ENCODE peak calls at places on chromosomes 4 and X, in four cellular contexts. X is body of pancreas, N is substantia nigra, A is IMR-90. E is an unnamed sample.

GRCh38 chrX:66046612-66047235 is 6.8 kb upstream of the VSIG4 start:
- DNase-seq in X (peak), N (no peak), A (no peak), E (no peak)

GRCh38 chr4:105807496-105807895 is 87.8 kb upstream of the NPNT start:
- DNase-seq in A (peak), X (no peak), N (no peak), E (no peak)

GRCh38 chr4:72326692-72327632 is 242.1 kb downstream of the ADAMTS3 start:
- DNase-seq in A (peak), X (peak), N (no peak), E (no peak)

GRCh38 chr4:67918428-67918827 is 34.6 kb upstream of the TMPRSS11D start:
- DNase-seq in N (no peak), X (no peak), A (no peak), E (no peak)

GRCh38 chr4:131488772-131489171 is 1660.3 kb upstream of the PCDH10 start:
- DNase-seq in A (no peak), X (no peak), N (no peak), E (no peak)

GRCh38 chr4:155604718-155605601 is 61.7 kb upstream of the GUCY1A1 start:
- DNase-seq in N (no peak), A (peak), X (peak), E (no peak)

GRCh38 chr4:152106113-152106763 is 345.4 kb upstream of the GATB start:
- DNase-seq in A (peak), X (peak), N (no peak), E (peak)

GRCh38 chr4:25767877-25768475 is 94.8 kb downstream of the SEL1L3 start:
- DNase-seq in X (peak), N (peak), A (peak), E (peak)

GRCh38 chr4:143256456-143256855 is 71.7 kb downstream of the USP38 start:
- DNase-seq in X (no peak), A (no peak), N (no peak), E (no peak)

GRCh38 chr4:169397762-169398161 is 127.0 kb upstream of the SH3RF1 start:
- DNase-seq in X (no peak), A (peak), N (no peak), E (peak)

GRCh38 chr4:182219400-182219799 is 23.8 kb upstream of the TENM3 start:
- DNase-seq in A (peak), X (no peak), N (no peak), E (no peak)

GRCh38 chr4:23456864-23457263 is 433.0 kb downstream of the PPARGC1A start:
- DNase-seq in X (no peak), A (no peak), N (no peak), E (no peak)

DNA sequence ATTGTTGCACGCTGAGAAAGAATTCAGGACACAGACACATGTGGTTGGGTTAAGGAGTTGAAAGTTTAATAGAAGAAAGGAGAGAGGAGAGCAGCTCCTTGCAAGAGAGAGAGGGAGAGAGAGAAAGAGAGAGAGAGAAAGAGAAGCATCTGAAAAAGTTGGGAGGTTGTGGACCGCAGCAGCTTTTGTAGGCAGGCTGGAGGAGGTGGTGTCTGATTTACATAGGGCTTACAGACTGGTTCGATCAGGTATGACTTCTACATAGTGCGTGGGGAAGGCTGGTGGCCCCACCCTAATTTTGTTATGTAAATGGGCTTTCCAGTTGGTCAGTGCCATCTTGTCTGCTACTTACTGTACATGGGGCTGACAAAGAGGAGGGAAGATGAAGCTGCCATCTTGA is 27.5 kb upstream of the GYG2 start:
- DNase-seq in A (no peak), X (no peak), N (no peak), E (no peak)
- H3K27ac ChIP-seq in A (no peak), X (no peak), N (no peak), E (peak)

GRCh38 chr4:128241981-128242380 is 45.6 kb downstream of the PGRMC2 start:
- DNase-seq in A (no peak), X (no peak), N (no peak), E (no peak)

GRCh38 chr4:128244379-128244778 is 43.2 kb downstream of the PGRMC2 start:
- DNase-seq in A (peak), N (no peak), X (no peak), E (no peak)

GRCh38 chr4:128241425-128241913 is 46.1 kb downstream of the PGRMC2 start:
- DNase-seq in A (peak), N (no peak), X (no peak), E (no peak)

GRCh38 chr4:128241019-128241418 is 46.6 kb downstream of the PGRMC2 start:
- DNase-seq in A (no peak), X (no peak), N (no peak), E (no peak)

DNA sequence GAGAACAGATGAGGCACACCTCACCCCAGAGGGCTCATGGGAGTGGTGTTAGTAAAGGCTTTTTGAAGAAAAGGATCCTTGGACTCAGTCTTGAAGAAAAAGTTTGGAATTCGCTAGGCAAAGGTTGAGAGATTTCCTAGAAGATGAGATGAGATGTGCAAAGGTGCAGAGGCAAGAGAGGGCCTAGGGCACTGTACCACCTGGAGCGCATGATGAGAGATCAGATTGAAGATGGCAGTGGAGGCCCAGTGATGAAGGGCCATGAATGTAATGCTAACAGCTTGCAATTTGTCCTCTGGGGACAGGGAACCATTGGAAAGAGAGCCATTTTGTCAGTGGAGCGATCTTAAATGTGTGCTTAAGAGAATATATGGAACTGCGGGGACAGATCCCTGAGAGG is 45.0 kb downstream of the PGRMC2 start:
- DNase-seq in A (no peak), X (no peak), N (no peak), E (no peak)
- H3K27ac ChIP-seq in A (peak), X (no peak), N (no peak), E (no peak)

GRCh38 chrX:23840674-23841073 is 57.7 kb downstream of the SAT1 start:
- DNase-seq in X (no peak), N (no peak), A (no peak), E (no peak)

GRCh38 chrX:23841847-23842522 is 59.0 kb downstream of the SAT1 start:
- DNase-seq in A (no peak), X (no peak), N (no peak), E (no peak)

GRCh38 chrX:23849241-23849640 is 58.5 kb downstream of the APOO start:
- DNase-seq in X (no peak), A (no peak), N (no peak), E (no peak)

GRCh38 chrX:23844502-23845138 is 61.6 kb downstream of the SAT1 start:
- DNase-seq in X (peak), N (no peak), A (peak), E (no peak)

GRCh38 chrX:23845316-23845932 is 62.3 kb downstream of the APOO start:
- DNase-seq in N (no peak), A (no peak), X (peak), E (peak)
- H3K27ac ChIP-seq in N (no peak), A (no peak), X (peak), E (peak)

GRCh38 chr4:82489076-82489475 is 58.7 kb downstream of the ENOPH1 start:
- DNase-seq in X (no peak), N (no peak), A (no peak), E (no peak)
- H3K27ac ChIP-seq in X (no peak), N (no peak), A (no peak), E (no peak)

E was measured in SK-N-MC.